ENCODE peak calls at places on chromosomes 5 and 9, in ten cellular contexts. J is left ventricle myocardium inferior, H is AG10803, B is HFF-Myc, M is neural progenitor cell, R is foreskin fibroblast, N is breast epithelium, F is coronary artery, A is brain microvascular endothelial cell, S is AG04449. D is an unnamed sample.
A peak's percentile ranks its signal among the peaks of the same experiment; 100 is the strongest.

GRCh38 chr5:126519637-126520592 is 75.1 kb downstream of the ALDH7A1 start:
- DNase-seq in J (peak; percentile 33), H (peak; percentile 36), B (no peak), M (no peak), R (no peak), N (no peak), F (no peak), A (no peak), S (no peak), D (peak; percentile 40)

GRCh38 chr9:38359689-38360385 is 32.7 kb upstream of the ALDH1B1 start:
- DNase-seq in J (no peak), H (peak; percentile 63), B (no peak), M (no peak), R (no peak), N (no peak), F (peak; percentile 29), A (peak; percentile 18), S (no peak), D (peak; percentile 65)

GRCh38 chr5:87845734-87846133 is 422.9 kb downstream of the TMEM161B start:
- DNase-seq in J (no peak), H (no peak), B (no peak), M (peak; percentile 58), R (no peak), N (no peak), F (no peak), A (no peak), S (no peak), D (no peak)

GRCh38 chr9:83334320-83334719 is 203.9 kb downstream of the FRMD3 start:
- DNase-seq in J (peak; percentile 83), H (peak; percentile 90), B (peak; percentile 36), M (peak; percentile 81), R (peak; percentile 70), N (peak; percentile 63), F (peak; percentile 86), A (peak; percentile 65), S (peak; percentile 53), D (peak; percentile 86)

GRCh38 chr9:106035810-106036209 is 341.5 kb downstream of the TMEM38B start:
- DNase-seq in J (no peak), H (no peak), B (no peak), M (no peak), R (no peak), N (no peak), F (no peak), A (no peak), S (no peak), D (no peak)

GRCh38 chr5:159496773-159497172 is 166.5 kb upstream of the IL12B start:
- DNase-seq in J (no peak), H (no peak), B (no peak), M (no peak), R (no peak), N (no peak), F (no peak), A (no peak), S (no peak), D (no peak)

GRCh38 chr5:147306351-147306750 is 71.5 kb downstream of the STK32A start:
- DNase-seq in J (no peak), H (no peak), B (no peak), M (no peak), R (no peak), N (no peak), F (no peak), A (no peak), S (no peak), D (no peak)

GRCh38 chr9:135887585-135888050 is 19.7 kb downstream of the CAMSAP1 start:
- DNase-seq in J (no peak), H (no peak), B (no peak), M (peak; percentile 36), R (no peak), N (no peak), F (peak; percentile 67), A (no peak), S (no peak), D (no peak)

GRCh38 chr5:138240690-138241385 is 27.7 kb upstream of the CDC23 start:
- DNase-seq in J (no peak), H (no peak), B (no peak), M (no peak), R (no peak), N (no peak), F (no peak), A (no peak), S (no peak), D (no peak)

GRCh38 chr5:138245717-138246116 is 28.7 kb downstream of the GFRA3 start:
- DNase-seq in J (no peak), H (no peak), B (no peak), M (peak; percentile 76), R (no peak), N (no peak), F (no peak), A (no peak), S (no peak), D (no peak)

GRCh38 chr5:138243794-138244193 is 30.6 kb downstream of the GFRA3 start:
- DNase-seq in J (no peak), H (peak; percentile 7), B (no peak), M (no peak), R (no peak), N (peak; percentile 30), F (no peak), A (no peak), S (no peak), D (no peak)

GRCh38 chr5:138238034-138238433 is 24.9 kb upstream of the CDC23 start:
- DNase-seq in J (no peak), H (no peak), B (no peak), M (no peak), R (no peak), N (no peak), F (no peak), A (no peak), S (no peak), D (no peak)

GRCh38 chr5:138241688-138242547 is 28.8 kb upstream of the CDC23 start:
- DNase-seq in J (peak; percentile 22), H (peak; percentile 28), B (no peak), M (peak; percentile 69), R (peak; percentile 16), N (no peak), F (no peak), A (no peak), S (no peak), D (no peak)
- H3K4me3 ChIP-seq in J (peak overlapping the region; percentile 69), H (peak overlapping the region; percentile 43), B (peak overlapping the region; percentile 20), M (peak overlapping the region; percentile 43), R (peak overlapping the region; percentile 47), N (peak overlapping the region; percentile 54), F (peak overlapping the region; percentile 72), A (peak overlapping the region; percentile 52), S (peak overlapping the region; percentile 44), D (peak overlapping the region; percentile 36)

GRCh38 chr5:71932649-71933338 is 174.5 kb upstream of the MAP1B start:
- DNase-seq in J (peak; percentile 29), H (peak; percentile 39), B (no peak), M (peak; percentile 75), R (no peak), N (no peak), F (peak; percentile 91), A (peak; percentile 84), S (no peak), D (peak; percentile 65)
- TF ChIP-seq CTCF in J (no peak), H (no peak), B (no peak), M (no peak), R (no peak), N (no peak), F (no peak), A (peak; percentile 20), S (no peak), D (no peak)

GRCh38 chr5:139787257-139787567 is 8.4 kb upstream of the PSD2 start:
- DNase-seq in J (no peak), H (no peak), B (no peak), M (no peak), R (no peak), N (no peak), F (no peak), A (no peak), S (no peak), D (no peak)
- H3K4me3 ChIP-seq in J (peak overlapping the region; percentile 83), H (no peak overlapping the region), B (peak overlapping the region; percentile 52), M (no peak overlapping the region), R (no peak overlapping the region), N (peak overlapping the region; percentile 61), F (peak overlapping the region; percentile 78), A (no peak overlapping the region), S (no peak overlapping the region), D (no peak overlapping the region)

GRCh38 chr5:37875051-37875787 is 35.4 kb upstream of the GDNF start:
- DNase-seq in J (no peak), H (peak; percentile 87), B (no peak), M (no peak), R (peak; percentile 75), N (no peak), F (no peak), A (peak; percentile 52), S (peak; percentile 72), D (peak; percentile 93)
- TF ChIP-seq CTCF in J (no peak), H (peak; percentile 10), B (no peak), M (no peak), R (no peak), N (no peak), F (no peak), A (no peak), S (no peak), D (no peak)

GRCh38 chr5:176386491-176386890 is 1.9 kb downstream of the NOP16 start:
- DNase-seq in J (no peak), H (no peak), B (no peak), M (no peak), R (no peak), N (no peak), F (no peak), A (no peak), S (no peak), D (no peak)
- H3K4me3 ChIP-seq in J (no peak overlapping the region), H (no peak overlapping the region), B (peak overlapping the region; percentile 85), M (no peak overlapping the region), R (no peak overlapping the region), N (no peak overlapping the region), F (no peak overlapping the region), A (no peak overlapping the region), S (no peak overlapping the region), D (peak overlapping the region; percentile 98)

DNA sequence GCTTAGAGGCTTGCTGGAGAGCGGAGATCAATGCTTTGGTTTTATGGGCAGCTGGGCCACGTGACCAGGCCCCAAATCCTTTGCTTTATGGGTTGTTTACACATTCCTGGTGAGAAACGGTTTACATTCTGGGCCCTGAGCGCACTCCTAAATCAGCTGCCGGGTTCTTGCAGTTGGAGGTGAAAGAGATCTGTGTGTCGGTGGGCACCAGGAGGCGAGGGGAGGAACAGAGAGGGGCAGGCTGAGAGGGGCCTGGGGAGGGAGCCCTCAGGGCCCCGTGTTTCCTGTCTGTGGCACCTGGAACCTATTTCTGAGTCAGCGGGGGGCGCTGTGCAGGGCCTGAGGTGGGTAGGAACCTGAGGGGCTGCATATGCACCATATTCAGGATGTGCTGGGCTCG is 63.5 kb upstream of the HAND1 start:
- DNase-seq in J (no peak), H (no peak), B (no peak), M (no peak), R (no peak), N (no peak), F (no peak), A (no peak), S (no peak), D (no peak)
- TF ChIP-seq CTCF in J (no peak), H (peak; percentile 17), B (peak; percentile 7), M (no peak), R (no peak), N (no peak), F (no peak), A (peak; percentile 57), S (no peak), D (no peak)

D was measured in fibroblast of mammary gland.